ENCODE peak calls at places on chromosomes 13 and 19, in five cellular contexts. V is hepatocyte, E is fibroblast of lung, H is neural progenitor cell, O is GM23338. X is an unnamed sample.

GRCh38 chr19:53112286-53112685 is 9.1 kb upstream of the ZNF160 start:
- DNase-seq in H (no peak), E (no peak), V (no peak), O (no peak), X (no peak)

GRCh38 chr19:53467503-53468262 is at the start of gene ZNF813:
- DNase-seq in O (peak; percentile 97), V (peak; percentile 96), H (peak; percentile 97), E (peak; percentile 86), X (peak; percentile 40)

GRCh38 chr13:97256343-97256783 is 34.2 kb downstream of the MBNL2 start:
- DNase-seq in O (no peak), V (peak; percentile 80), H (no peak), E (peak; percentile 91), X (no peak)

GRCh38 chr19:42323852-42324654 is 1.4 kb upstream of the MEGF8 start:
- DNase-seq in E (no peak), O (peak; percentile 70), V (no peak), H (peak; percentile 62), X (no peak)

GRCh38 chr13:49063526-49063925 is 87.8 kb downstream of the FNDC3A start:
- DNase-seq in H (no peak), O (no peak), V (no peak), E (no peak), X (no peak)

GRCh38 chr19:42216653-42217521 is 590 bp downstream of the DEDD2 start:
- DNase-seq in V (peak; percentile 71), E (peak; percentile 23), O (peak; percentile 80), H (peak; percentile 89), X (no peak)

GRCh38 chr19:58450836-58451357 is 525 bp upstream of the ZNF324B start:
- DNase-seq in H (no peak), V (peak; percentile 24), O (no peak), E (no peak), X (no peak)

GRCh38 chr19:57887195-57887941 is 1.5 kb downstream of the ZNF814 start:
- DNase-seq in E (no peak), H (peak; percentile 71), V (peak; percentile 52), O (peak; percentile 96), X (no peak)

GRCh38 chr19:33302175-33302973 is at the start of gene CEBPA:
- DNase-seq in E (peak; percentile 77), V (peak; percentile 97), H (peak; percentile 96), O (peak; percentile 91), X (no peak)
- TF ChIP-seq EZH2 in E (peak; percentile 67), V (no peak), H (peak; percentile 12), O (peak; percentile 51), X (no peak)

GRCh38 chr19:12885749-12886706 is 973 bp downstream of the KLF1 start:
- DNase-seq in H (peak; percentile 34), E (no peak), O (peak; percentile 72), V (no peak), X (no peak)
- H3K27ac ChIP-seq in H (no peak overlapping the region), E (no peak overlapping the region), O (no peak overlapping the region), V (no peak overlapping the region), X (no peak overlapping the region)

GRCh38 chr19:47663911-47664771 is 49.1 kb upstream of the EHD2 start:
- DNase-seq in E (peak; percentile 100), H (no peak), O (no peak), V (peak; percentile 84), X (no peak)
- H3K4me3 ChIP-seq in E (peak overlapping the region; percentile 31), H (no peak overlapping the region), O (no peak overlapping the region), V (no peak overlapping the region), X (no peak overlapping the region)

GRCh38 chr19:7730286-7731217 is 1.4 kb downstream of the CLEC4G start:
- DNase-seq in H (no peak), E (no peak), V (no peak), O (peak; percentile 55), X (no peak)

GRCh38 chr19:7731615-7732014 is 295 bp downstream of the CLEC4G start:
- DNase-seq in O (no peak), E (no peak), H (no peak), V (no peak), X (no peak)

GRCh38 chr19:7731218-7731595 is 703 bp downstream of the CLEC4G start:
- DNase-seq in O (no peak), H (no peak), V (no peak), E (no peak), X (no peak)

GRCh38 chr19:7729211-7729610 is 2.7 kb downstream of the CLEC4G start:
- DNase-seq in E (no peak), V (no peak), H (no peak), O (peak; percentile 57), X (no peak)

DNA sequence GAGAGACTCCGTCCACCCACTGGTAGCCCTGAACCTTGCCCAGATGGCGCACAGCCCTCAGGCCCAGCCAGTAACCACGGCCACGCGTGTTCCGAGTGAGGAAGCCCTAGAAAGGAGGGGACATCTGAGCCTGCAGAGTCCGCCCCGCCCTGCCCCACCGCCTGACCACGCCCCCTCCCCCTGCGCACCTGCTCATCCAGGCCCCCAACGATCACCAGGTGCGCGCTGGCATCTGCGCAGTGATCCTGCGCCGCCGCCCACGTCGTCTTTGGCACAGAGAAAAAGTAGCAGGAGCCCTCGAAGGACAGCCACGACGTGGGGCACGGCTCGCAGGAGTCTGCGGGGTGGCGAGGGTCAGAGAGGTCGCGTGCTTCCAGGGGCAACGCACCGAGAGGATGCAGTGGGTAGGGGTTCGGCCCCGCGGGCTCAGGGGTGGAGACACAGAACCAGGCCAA is 2.1 kb downstream of the CLEC4G start:
- DNase-seq in E (no peak), V (no peak), H (no peak), O (peak; percentile 80), X (no peak)
- TF ChIP-seq EZH2 in E (no peak), V (peak; percentile 61), H (peak; percentile 44), O (peak; percentile 16), X (no peak)

DNA sequence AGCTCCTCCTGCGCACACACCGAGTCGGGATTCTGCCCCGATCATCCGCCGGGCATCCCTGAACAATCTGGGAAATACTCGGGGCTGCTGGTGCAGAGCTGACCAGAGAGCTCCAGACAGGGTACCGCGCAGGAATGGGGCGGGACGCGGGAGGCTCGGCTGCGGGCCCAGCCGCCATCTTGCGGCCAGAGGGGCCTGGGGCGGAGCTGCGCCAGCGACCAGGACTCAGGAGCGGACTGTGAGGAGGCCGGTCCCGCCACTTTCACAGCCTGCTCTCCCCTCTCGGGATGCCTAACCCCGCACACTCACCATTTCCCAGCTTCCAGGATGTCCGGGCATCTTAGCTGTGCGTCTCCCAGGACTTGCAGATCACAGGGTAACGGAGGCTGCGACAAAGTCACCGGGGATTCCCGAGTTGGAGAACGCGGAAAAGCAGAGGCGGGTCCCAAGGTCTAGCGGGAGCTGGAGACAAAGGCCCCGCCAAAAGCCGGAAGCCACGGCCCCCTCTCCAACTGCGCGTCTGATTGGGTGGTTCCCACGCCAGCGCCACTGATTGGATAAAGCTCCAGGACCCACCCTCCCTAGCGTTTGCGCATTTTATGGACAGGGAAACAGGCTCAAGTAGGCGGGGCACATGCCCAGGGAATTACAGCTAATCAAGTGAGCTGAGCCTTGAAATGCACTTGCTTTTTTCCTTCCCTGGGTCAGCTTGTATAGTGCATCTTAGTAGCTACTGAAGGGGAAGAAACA is 15.8 kb upstream of the ZNF43 start:
- DNase-seq in O (peak; percentile 99), E (peak; percentile 94), V (peak; percentile 98), H (peak; percentile 98), X (peak; percentile 72)
- H3K27ac ChIP-seq in O (peak overlapping the region; percentile 96), E (peak overlapping the region; percentile 88), V (peak overlapping the region; percentile 90), H (peak overlapping the region; percentile 94), X (peak overlapping the region; percentile 89)

GRCh38 chr19:18000480-18000980 is 7.4 kb upstream of the ARRDC2 start:
- DNase-seq in V (no peak), E (no peak), O (no peak), H (peak; percentile 29), X (no peak)
- H3K4me3 ChIP-seq in V (peak overlapping the region; percentile 54), E (no peak overlapping the region), O (peak overlapping the region; percentile 52), H (peak overlapping the region; percentile 48), X (peak overlapping the region; percentile 89)

X was measured in SK-N-MC.